ENCODE peak calls at places on chromosomes 7 and 10, in nine cellular contexts. S is neural progenitor cell; B is hepatocyte; D is Panc1; I is upper lobe of left lung; Z is pancreas; W is CD8-positive, alpha-beta memory T cell; E is psoas muscle; A is heart left ventricle. H is an unnamed sample.

GRCh38 chr7:40569326-40569725 is 434.5 kb downstream of the SUGCT start:
- DNase-seq in S (no peak), B (no peak), D (no peak), I (no peak), Z (no peak), W (no peak), E (no peak), A (no peak), H (no peak)

GRCh38 chr10:17644485-17644964 is 574 bp downstream of the STAM start:
- DNase-seq in S (no peak), B (peak; percentile 46), D (no peak), I (no peak), Z (peak; percentile 40), W (no peak), E (no peak), A (no peak), H (no peak)

GRCh38 chr10:89352039-89352597 is 24.3 kb downstream of the IFIT3 start:
- DNase-seq in S (no peak), B (peak; percentile 83), D (no peak), I (peak; percentile 63), Z (peak; percentile 64), W (no peak), E (no peak), A (peak; percentile 51), H (peak; percentile 92)

GRCh38 chr7:135326636-135327280 is 93.1 kb downstream of the STRA8 start:
- DNase-seq in S (no peak), B (no peak), D (no peak), I (no peak), Z (no peak), W (no peak), E (no peak), A (no peak), H (no peak)

GRCh38 chr10:14954001-14954770 is at the start of gene DCLRE1C:
- DNase-seq in S (peak; percentile 90), B (peak; percentile 96), D (no peak), I (peak; percentile 93), Z (peak; percentile 92), W (peak; percentile 85), E (peak; percentile 94), A (peak; percentile 91), H (peak; percentile 98)

GRCh38 chr10:34875061-34875460 is 60.0 kb upstream of the PARD3 start:
- DNase-seq in S (no peak), B (no peak), D (no peak), I (no peak), Z (no peak), W (no peak), E (no peak), A (no peak), H (no peak)

GRCh38 chr10:97226398-97226797 is 40.6 kb upstream of the SLIT1 start:
- DNase-seq in S (no peak), B (no peak), D (no peak), I (no peak), Z (no peak), W (no peak), E (no peak), A (no peak), H (no peak)

GRCh38 chr7:17709599-17709998 is 230.7 kb downstream of the SNX13 start:
- DNase-seq in S (no peak), B (no peak), D (no peak), I (no peak), Z (no peak), W (no peak), E (no peak), A (no peak), H (no peak)

GRCh38 chr7:31896929-31897328 is 173.3 kb downstream of the PDE1C start:
- DNase-seq in S (no peak), B (peak; percentile 66), D (no peak), I (no peak), Z (no peak), W (no peak), E (no peak), A (no peak), H (peak; percentile 46)

GRCh38 chr7:128153436-128153835 is 87.6 kb upstream of the LEP start:
- DNase-seq in S (no peak), B (no peak), D (no peak), I (peak; percentile 6), Z (no peak), W (no peak), E (no peak), A (no peak), H (no peak)

GRCh38 chr7:45874408-45875131 is 1.7 kb upstream of the CCDC201 start:
- DNase-seq in S (no peak), B (no peak), D (no peak), I (no peak), Z (no peak), W (no peak), E (no peak), A (no peak), H (no peak)

GRCh38 chr10:17851611-17852010 is 42.5 kb downstream of the MRC1 start:
- DNase-seq in S (no peak), B (no peak), D (no peak), I (peak; percentile 52), Z (no peak), W (no peak), E (peak; percentile 70), A (peak; percentile 57), H (no peak)

GRCh38 chr7:101898019-101898575 is 80.7 kb downstream of the CUX1 start:
- DNase-seq in S (no peak), B (no peak), D (no peak), I (no peak), Z (no peak), W (no peak), E (peak; percentile 51), A (no peak), H (no peak)

GRCh38 chr7:146670532-146670931 is 553.9 kb downstream of the CNTNAP2 start:
- DNase-seq in S (peak; percentile 2), B (no peak), D (no peak), I (no peak), Z (no peak), W (no peak), E (no peak), A (no peak), H (no peak)

GRCh38 chr7:51009716-51010496 is 227.2 kb upstream of the GRB10 start:
- DNase-seq in S (no peak), B (no peak), D (no peak), I (no peak), Z (no peak), W (no peak), E (no peak), A (peak; percentile 63), H (no peak)

GRCh38 chr7:4882742-4883351 is 669 bp downstream of the RADIL start:
- DNase-seq in S (peak; percentile 62), B (no peak), D (no peak), I (no peak), Z (no peak), W (no peak), E (peak; percentile 48), A (no peak), H (no peak)

GRCh38 chr10:28496017-28496416 is 36.9 kb upstream of the WAC start:
- DNase-seq in S (no peak), B (no peak), D (no peak), I (no peak), Z (no peak), W (no peak), E (no peak), A (no peak), H (no peak)

GRCh38 chr10:93962973-93963372 is 30.8 kb upstream of the PLCE1 start:
- DNase-seq in S (no peak), B (no peak), D (no peak), I (no peak), Z (no peak), W (no peak), E (no peak), A (no peak), H (no peak)

GRCh38 chr10:4333474-4333894 is 492.5 kb upstream of the AKR1E2 start:
- DNase-seq in S (no peak), B (no peak), D (no peak), I (no peak), Z (no peak), W (no peak), E (no peak), A (no peak), H (no peak)

DNA sequence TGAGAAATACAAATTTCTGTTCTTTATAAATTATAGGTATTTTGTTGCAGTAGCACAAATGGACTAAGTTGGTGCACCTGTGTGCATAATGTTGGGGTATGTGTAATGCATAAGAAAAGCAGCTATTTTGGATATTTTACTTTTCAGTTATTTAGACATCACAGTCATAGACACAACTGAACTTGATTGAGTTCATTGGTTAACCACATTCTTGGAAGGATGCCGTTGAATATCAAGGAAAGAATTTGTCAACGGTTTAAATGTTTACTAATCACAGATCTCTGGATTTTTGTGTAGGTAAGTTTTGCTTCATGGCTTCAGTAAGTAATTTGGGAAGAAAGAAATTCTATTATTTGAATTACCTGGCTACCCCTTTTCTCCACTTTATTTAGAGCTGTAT is 4.1 kb downstream of the OTUD1 start:
- DNase-seq in S (no peak), B (no peak), D (no peak), I (no peak), Z (no peak), W (no peak), E (no peak), A (no peak), H (no peak)
- H3K4me3 ChIP-seq in S (no peak overlapping the region), B (no peak overlapping the region), D (no peak overlapping the region), I (peak overlapping the region; percentile 83), Z (no peak overlapping the region), W (no peak overlapping the region), E (peak overlapping the region; percentile 95), A (peak overlapping the region; percentile 95), H (no peak overlapping the region)

DNA sequence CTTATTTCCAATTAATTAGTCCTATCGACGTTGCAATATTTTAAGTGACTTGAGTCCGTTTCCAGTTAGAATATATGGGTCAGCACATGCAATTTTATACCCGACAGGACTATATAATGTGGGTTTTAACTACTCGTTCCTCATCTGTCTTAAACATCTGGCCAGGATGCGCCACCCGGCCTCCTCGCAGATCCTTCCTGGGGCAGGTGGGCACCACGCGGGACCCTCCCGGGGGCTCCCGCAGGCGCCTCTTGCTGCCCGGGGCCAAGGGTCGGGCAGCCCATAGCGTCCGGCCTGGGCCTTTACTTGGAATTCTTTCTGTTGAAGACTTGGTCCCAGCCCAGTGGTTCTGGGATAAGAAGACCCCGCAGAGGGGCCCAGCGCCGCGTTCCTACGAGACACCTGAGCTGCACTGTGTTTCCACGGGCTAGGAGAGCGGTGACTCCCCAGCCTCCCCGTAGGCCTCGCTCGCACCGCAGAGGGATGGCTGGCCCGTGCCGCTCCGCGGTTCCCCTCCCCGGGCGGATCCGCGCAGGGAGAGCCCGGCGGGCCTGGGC is 10.1 kb upstream of the MNX1 start:
- DNase-seq in S (peak; percentile 57), B (peak; percentile 5), D (no peak), I (no peak), Z (no peak), W (no peak), E (no peak), A (no peak), H (no peak)
- H3K4me1 ChIP-seq in S (peaks cover 27% of the 10 kb centered on the region), B (peaks cover 13% of the 10 kb centered on the region), D (peaks cover 5% of the 10 kb centered on the region), I (peaks cover 55% of the 10 kb centered on the region), Z (no peaks in the 10 kb centered on the region), W (no peaks in the 10 kb centered on the region), E (peaks cover 20% of the 10 kb centered on the region), A (peaks cover 12% of the 10 kb centered on the region), H (no peaks in the 10 kb centered on the region)

GRCh38 chr10:22027666-22028238 is 24.2 kb upstream of the DNAJC1 start:
- DNase-seq in S (no peak), B (no peak), D (no peak), I (no peak), Z (no peak), W (no peak), E (no peak), A (no peak), H (no peak)
- H3K9me3 ChIP-seq in S (no peaks in the 10 kb centered on the region), B (no peaks in the 10 kb centered on the region), D (no peaks in the 10 kb centered on the region), I (no peaks in the 10 kb centered on the region), Z (no peaks in the 10 kb centered on the region), W (no peaks in the 10 kb centered on the region), E (no peaks in the 10 kb centered on the region), A (no peaks in the 10 kb centered on the region), H (peaks cover 4% of the 10 kb centered on the region)

GRCh38 chr7:39265912-39266591 is 288.3 kb downstream of the POU6F2 start:
- DNase-seq in S (no peak), B (no peak), D (no peak), I (no peak), Z (no peak), W (no peak), E (no peak), A (no peak), H (no peak)
- H3K4me3 ChIP-seq in S (no peak overlapping the region), B (no peak overlapping the region), D (no peak overlapping the region), I (no peak overlapping the region), Z (no peak overlapping the region), W (no peak overlapping the region), E (no peak overlapping the region), A (no peak overlapping the region), H (no peak overlapping the region)